ENCODE peak calls at places on chromosome 12, in nine cellular contexts. B, G, V, Q, T, W, P, H and C are unnamed samples.

GRCh38 chr12:712172-712863 is 40.1 kb upstream of the WNK1 start:
- DNase-seq in B (no peak), G (no peak), V (no peak), Q (peak), T (no peak), W (no peak), P (peak), H (no peak), C (no peak)

GRCh38 chr12:23684121-23684520 is 265.3 kb downstream of the SOX5 start:
- DNase-seq in B (no peak), G (no peak), V (no peak), Q (no peak), T (no peak), W (no peak), P (no peak), H (no peak), C (no peak)

GRCh38 chr12:89162704-89163261 is 189.5 kb downstream of the DUSP6 start:
- DNase-seq in B (no peak), G (peak), V (peak), Q (peak), T (peak), W (no peak), P (peak), H (peak), C (peak)

GRCh38 chr12:52236386-52237050 is 3.5 kb downstream of the KRT7 start:
- DNase-seq in B (peak), G (no peak), V (no peak), Q (no peak), T (no peak), W (no peak), P (no peak), H (no peak), C (no peak)

GRCh38 chr12:118371354-118372282 is 1.1 kb downstream of the TAOK3 start:
- DNase-seq in B (peak), G (no peak), V (peak), Q (peak), T (peak), W (no peak), P (peak), H (peak), C (no peak)

GRCh38 chr12:72313757-72314270 is 41.6 kb downstream of the TRHDE start:
- DNase-seq in B (no peak), G (no peak), V (no peak), Q (no peak), T (no peak), W (no peak), P (no peak), H (peak), C (no peak)

GRCh38 chr12:124700810-124701594 is 133.6 kb upstream of the NCOR2 start:
- DNase-seq in B (no peak), G (no peak), V (peak), Q (peak), T (peak), W (no peak), P (peak), H (peak), C (no peak)

GRCh38 chr12:52371716-52372115 is 4.4 kb upstream of the KRT85 start:
- DNase-seq in B (peak), G (no peak), V (no peak), Q (no peak), T (no peak), W (no peak), P (no peak), H (no peak), C (no peak)

GRCh38 chr12:85627584-85627983 is 208.6 kb downstream of the RASSF9 start:
- DNase-seq in B (no peak), G (no peak), V (no peak), Q (no peak), T (peak), W (no peak), P (peak), H (peak), C (no peak)

GRCh38 chr12:2011641-2012607 is 7.7 kb upstream of the DCP1B start:
- DNase-seq in B (no peak), G (no peak), V (no peak), Q (no peak), T (no peak), W (no peak), P (no peak), H (no peak), C (no peak)

GRCh38 chr12:79347852-79348251 is 342.9 kb downstream of the PAWR start:
- DNase-seq in B (no peak), G (no peak), V (no peak), Q (no peak), T (no peak), W (no peak), P (no peak), H (no peak), C (no peak)

GRCh38 chr12:26281320-26281719 is 85.9 kb downstream of the SSPN start:
- DNase-seq in B (no peak), G (no peak), V (peak), Q (no peak), T (no peak), W (no peak), P (peak), H (no peak), C (no peak)

GRCh38 chr12:50282581-50283229 is 615 bp downstream of the LIMA1 start:
- DNase-seq in B (no peak), G (no peak), V (peak), Q (no peak), T (peak), W (no peak), P (peak), H (peak), C (no peak)

GRCh38 chr12:19959353-19959752 is 409.0 kb upstream of the PDE3A start:
- DNase-seq in B (no peak), G (no peak), V (no peak), Q (no peak), T (peak), W (no peak), P (peak), H (no peak), C (no peak)

GRCh38 chr12:31406345-31406744 is 80.4 kb upstream of the SINHCAF start:
- DNase-seq in B (no peak), G (no peak), V (no peak), Q (no peak), T (no peak), W (no peak), P (no peak), H (no peak), C (no peak)

GRCh38 chr12:27515671-27516070 is 8.3 kb upstream of the PPFIBP1 start:
- DNase-seq in B (no peak), G (no peak), V (no peak), Q (no peak), T (no peak), W (no peak), P (no peak), H (no peak), C (no peak)

GRCh38 chr12:78085562-78086182 is 255.0 kb downstream of the NAV3 start:
- DNase-seq in B (no peak), G (no peak), V (peak), Q (no peak), T (peak), W (no peak), P (peak), H (peak), C (no peak)

GRCh38 chr12:52865090-52865944 is 16.5 kb upstream of the KRT78 start:
- DNase-seq in B (no peak), G (no peak), V (peak), Q (peak), T (peak), W (no peak), P (peak), H (peak), C (peak)

GRCh38 chr12:16385779-16386646 is 38.6 kb downstream of the MGST1 start:
- DNase-seq in B (no peak), G (no peak), V (peak), Q (peak), T (peak), W (no peak), P (peak), H (peak), C (no peak)

GRCh38 chr12:1935700-1936378 is 17.4 kb upstream of the CACNA2D4 start:
- DNase-seq in B (no peak), G (no peak), V (no peak), Q (peak), T (no peak), W (no peak), P (no peak), H (no peak), C (no peak)

GRCh38 chr12:58309806-58310205 is 368.4 kb downstream of the ATP23 start:
- DNase-seq in B (no peak), G (no peak), V (no peak), Q (no peak), T (no peak), W (no peak), P (no peak), H (peak), C (no peak)

GRCh38 chr12:81284137-81284536 is 206.3 kb downstream of the ACSS3 start:
- DNase-seq in B (no peak), G (no peak), V (no peak), Q (no peak), T (peak), W (no peak), P (peak), H (peak), C (no peak)

GRCh38 chr12:49887536-49888401 is 15.9 kb downstream of the FAIM2 start:
- DNase-seq in B (no peak), G (no peak), V (no peak), Q (no peak), T (no peak), W (no peak), P (no peak), H (peak), C (no peak)

GRCh38 chr12:66587912-66588311 is 91.0 kb downstream of the GRIP1 start:
- DNase-seq in B (no peak), G (no peak), V (no peak), Q (no peak), T (no peak), W (no peak), P (no peak), H (peak), C (no peak)

GRCh38 chr12:121798807-121799174 is 5.0 kb upstream of the SETD1B start:
- DNase-seq in B (no peak), G (no peak), V (no peak), Q (no peak), T (no peak), W (no peak), P (peak), H (no peak), C (no peak)

GRCh38 chr12:132163041-132163910 is 19.0 kb downstream of the NOC4L start:
- DNase-seq in B (peak), G (no peak), V (no peak), Q (no peak), T (no peak), W (no peak), P (no peak), H (peak), C (no peak)

GRCh38 chr12:31590730-31591307 is at the start of gene DENND5B:
- DNase-seq in B (peak), G (no peak), V (peak), Q (peak), T (peak), W (no peak), P (peak), H (peak), C (peak)

GRCh38 chr12:101795013-101795412 is 35.7 kb downstream of the GNPTAB start:
- DNase-seq in B (no peak), G (no peak), V (no peak), Q (no peak), T (no peak), W (no peak), P (no peak), H (no peak), C (no peak)

GRCh38 chr12:117098361-117099217 is 627 bp downstream of the TESC start:
- DNase-seq in B (peak), G (no peak), V (no peak), Q (no peak), T (no peak), W (no peak), P (no peak), H (no peak), C (no peak)

GRCh38 chr12:73159952-73160351 is 887.8 kb downstream of the TRHDE start:
- DNase-seq in B (no peak), G (no peak), V (no peak), Q (no peak), T (no peak), W (no peak), P (no peak), H (peak), C (no peak)

GRCh38 chr12:100827901-100828520 is 33.4 kb downstream of the ANO4 start:
- DNase-seq in B (no peak), G (no peak), V (peak), Q (no peak), T (peak), W (no peak), P (peak), H (peak), C (no peak)

GRCh38 chr12:89574736-89575208 is 48.9 kb upstream of the POC1B start:
- DNase-seq in B (no peak), G (no peak), V (peak), Q (no peak), T (peak), W (no peak), P (peak), H (no peak), C (no peak)